ENCODE peak calls at places on chromosomes 7 and 10, in seven cellular contexts. L, Q, K, S, V, A and T are unnamed samples.

GRCh38 chr7:17132726-17133125 is 165.7 kb upstream of the AHR start:
- DNase-seq in V (no peak), S (no peak), Q (no peak), A (no peak), K (no peak), L (no peak), T (no peak)

GRCh38 chr10:99433378-99434020 is 3.1 kb upstream of the GOT1 start:
- DNase-seq in K (no peak), Q (no peak), V (no peak), S (no peak), L (no peak), A (no peak), T (no peak)

GRCh38 chr7:111561909-111562732 is at the start of gene IMMP2L:
- DNase-seq in L (peak), A (peak), K (peak), V (peak), Q (no peak), S (peak), T (peak)

GRCh38 chr7:98233241-98234070 is 18.6 kb downstream of the TECPR1 start:
- DNase-seq in A (no peak), Q (no peak), K (no peak), S (no peak), V (no peak), L (no peak), T (no peak)

GRCh38 chr7:48718731-48719387 is 205.5 kb upstream of the CDC14C start:
- DNase-seq in S (no peak), K (no peak), V (no peak), A (no peak), L (no peak), Q (no peak), T (no peak)

GRCh38 chr10:123146013-123146891 is 1.7 kb upstream of the HMX2 start:
- DNase-seq in V (no peak), L (no peak), K (no peak), S (no peak), Q (no peak), A (no peak), T (peak)

GRCh38 chr10:86583983-86584382 is 62.4 kb upstream of the WAPL start:
- DNase-seq in V (no peak), S (no peak), K (no peak), L (no peak), Q (no peak), A (peak), T (peak)

GRCh38 chr10:26334932-26335573 is 103.1 kb upstream of the APBB1IP start:
- DNase-seq in Q (peak), S (peak), V (peak), K (peak), L (no peak), A (peak), T (peak)

GRCh38 chr10:127485153-127485857 is 63.8 kb upstream of the NPS start:
- DNase-seq in S (no peak), A (no peak), K (no peak), Q (no peak), L (no peak), V (no peak), T (no peak)

GRCh38 chr7:36090976-36091375 is 62.1 kb upstream of the EEPD1 start:
- DNase-seq in A (no peak), V (no peak), S (no peak), L (no peak), Q (no peak), K (no peak), T (no peak)

GRCh38 chr10:124539935-124540641 is 78.5 kb downstream of the LHPP start:
- DNase-seq in A (peak), K (peak), L (peak), V (peak), Q (no peak), S (no peak), T (no peak)

GRCh38 chr10:124321433-124322072 is 97.2 kb downstream of the OAT start:
- DNase-seq in K (no peak), S (no peak), L (no peak), V (no peak), A (no peak), Q (no peak), T (no peak)

GRCh38 chr7:155201325-155202087 is 96.2 kb upstream of the INSIG1 start:
- DNase-seq in L (no peak), A (no peak), S (no peak), Q (no peak), V (no peak), K (no peak), T (no peak)

GRCh38 chr10:117543245-117543998 is 876 bp downstream of the EMX2 start:
- DNase-seq in A (no peak), K (no peak), S (no peak), Q (no peak), L (no peak), V (no peak), T (peak)

GRCh38 chr10:17029581-17030271 is 99.9 kb downstream of the CUBN start:
- DNase-seq in Q (no peak), K (no peak), S (peak), L (peak), V (peak), A (peak), T (no peak)

GRCh38 chr7:159023746-159024145 is 120.9 kb downstream of the VIPR2 start:
- DNase-seq in S (no peak), Q (no peak), A (no peak), V (no peak), L (peak), K (no peak), T (no peak)

GRCh38 chr10:13890233-13890616 is 303.5 kb downstream of the PRPF18 start:
- DNase-seq in V (no peak), K (no peak), Q (no peak), S (no peak), L (no peak), A (no peak), T (no peak)

GRCh38 chr10:102007802-102008201 is 48.2 kb downstream of the ARMH3 start:
- DNase-seq in A (no peak), L (no peak), S (no peak), K (no peak), V (no peak), Q (no peak), T (no peak)